ENCODE peak calls at places on chromosomes 7 and 10, in seven cellular contexts. U is endothelial cell, E is heart left ventricle, R is stomach, J is HepG2, C is AG10803, L is adrenal gland. V is an unnamed sample.

GRCh38 chr10:110859947-110860376 is 11.8 kb upstream of the PDCD4 start:
- DNase-seq in U (no peak), E (no peak), R (no peak), J (no peak), C (peak; percentile 95), L (no peak), V (no peak)

GRCh38 chr7:108442039-108442568 is 14.1 kb downstream of the NRCAM start:
- DNase-seq in U (no peak), E (no peak), R (no peak), J (no peak), C (no peak), L (no peak), V (no peak)

GRCh38 chr7:140055833-140056232 is 6.9 kb downstream of the PARP12 start:
- DNase-seq in U (no peak), E (no peak), R (no peak), J (no peak), C (no peak), L (no peak), V (no peak)

GRCh38 chr10:79102056-79102874 is 33.5 kb downstream of the ZMIZ1 start:
- DNase-seq in U (no peak), E (peak; percentile 76), R (peak; percentile 65), J (no peak), C (peak; percentile 42), L (peak; percentile 66), V (no peak)

GRCh38 chr10:123143162-123143824 is 4.6 kb upstream of the HMX2 start:
- DNase-seq in U (no peak), E (no peak), R (no peak), J (no peak), C (no peak), L (no peak), V (no peak)

GRCh38 chr10:52229271-52229931 is 84.7 kb upstream of the DKK1 start:
- DNase-seq in U (no peak), E (no peak), R (no peak), J (no peak), C (peak; percentile 3), L (no peak), V (no peak)

GRCh38 chr10:4242561-4243035 is 457.6 kb upstream of the KLF6 start:
- DNase-seq in U (no peak), E (no peak), R (no peak), J (no peak), C (peak; percentile 95), L (no peak), V (no peak)

GRCh38 chr10:73556855-73557254 is 34.3 kb downstream of the USP54 start:
- DNase-seq in U (no peak), E (no peak), R (no peak), J (no peak), C (no peak), L (no peak), V (no peak)

GRCh38 chr7:90246184-90246583 is 1.2 kb downstream of the CFAP69 start:
- DNase-seq in U (peak; percentile 10), E (no peak), R (no peak), J (no peak), C (peak; percentile 91), L (no peak), V (no peak)

GRCh38 chr10:31278279-31278941 is 40.6 kb upstream of the ZEB1 start:
- DNase-seq in U (no peak), E (no peak), R (no peak), J (no peak), C (no peak), L (no peak), V (no peak)

GRCh38 chr10:58932126-58932525 is 244.3 kb upstream of the PHYHIPL start:
- DNase-seq in U (no peak), E (no peak), R (no peak), J (no peak), C (peak; percentile 85), L (no peak), V (no peak)

GRCh38 chr7:92809397-92810241 is 26.8 kb downstream of the CDK6 start:
- DNase-seq in U (peak; percentile 24), E (peak; percentile 66), R (peak; percentile 77), J (peak; percentile 90), C (peak; percentile 94), L (peak; percentile 85), V (no peak)

GRCh38 chr7:95509199-95509598 is 23.5 kb downstream of the ASB4 start:
- DNase-seq in U (peak; percentile 40), E (no peak), R (no peak), J (peak; percentile 25), C (peak; percentile 18), L (peak; percentile 72), V (no peak)

GRCh38 chr7:27245798-27246691 is 3.4 kb downstream of the EVX1 start:
- DNase-seq in U (no peak), E (no peak), R (no peak), J (no peak), C (no peak), L (no peak), V (no peak)

GRCh38 chr7:133510326-133511055 is 257.6 kb downstream of the EXOC4 start:
- DNase-seq in U (no peak), E (no peak), R (no peak), J (no peak), C (peak; percentile 4), L (no peak), V (no peak)

GRCh38 chr10:73785721-73786511 is 510 bp downstream of the ZSWIM8 start:
- DNase-seq in U (peak; percentile 60), E (peak; percentile 35), R (peak; percentile 54), J (no peak), C (peak; percentile 50), L (no peak), V (peak; percentile 69)

GRCh38 chr10:133156674-133157579 is 3.1 kb upstream of the KNDC1 start:
- DNase-seq in U (no peak), E (no peak), R (no peak), J (no peak), C (peak; percentile 18), L (no peak), V (no peak)

GRCh38 chr7:132345030-132345429 is 231.2 kb downstream of the PLXNA4 start:
- DNase-seq in U (no peak), E (no peak), R (no peak), J (no peak), C (no peak), L (no peak), V (no peak)

GRCh38 chr10:12492016-12492415 is 142.7 kb downstream of the CAMK1D start:
- DNase-seq in U (no peak), E (no peak), R (no peak), J (no peak), C (no peak), L (no peak), V (no peak)

GRCh38 chr10:97538401-97538800 is 34.2 kb upstream of the ANKRD2 start:
- DNase-seq in U (no peak), E (no peak), R (no peak), J (no peak), C (peak; percentile 43), L (no peak), V (no peak)

GRCh38 chr7:86668315-86668714 is 24.6 kb downstream of the GRM3 start:
- DNase-seq in U (no peak), E (no peak), R (no peak), J (no peak), C (no peak), L (no peak), V (no peak)

GRCh38 chr7:149007146-149007545 is 21.2 kb downstream of the PDIA4 start:
- DNase-seq in U (no peak), E (no peak), R (no peak), J (no peak), C (no peak), L (no peak), V (no peak)

GRCh38 chr7:39741942-39742623 is 118.7 kb downstream of the RALA start:
- DNase-seq in U (peak; percentile 50), E (no peak), R (no peak), J (no peak), C (peak; percentile 34), L (no peak), V (no peak)

GRCh38 chr7:43591551-43592180 is 8.8 kb downstream of the STK17A start:
- DNase-seq in U (no peak), E (no peak), R (no peak), J (peak; percentile 31), C (peak; percentile 34), L (no peak), V (no peak)

DNA sequence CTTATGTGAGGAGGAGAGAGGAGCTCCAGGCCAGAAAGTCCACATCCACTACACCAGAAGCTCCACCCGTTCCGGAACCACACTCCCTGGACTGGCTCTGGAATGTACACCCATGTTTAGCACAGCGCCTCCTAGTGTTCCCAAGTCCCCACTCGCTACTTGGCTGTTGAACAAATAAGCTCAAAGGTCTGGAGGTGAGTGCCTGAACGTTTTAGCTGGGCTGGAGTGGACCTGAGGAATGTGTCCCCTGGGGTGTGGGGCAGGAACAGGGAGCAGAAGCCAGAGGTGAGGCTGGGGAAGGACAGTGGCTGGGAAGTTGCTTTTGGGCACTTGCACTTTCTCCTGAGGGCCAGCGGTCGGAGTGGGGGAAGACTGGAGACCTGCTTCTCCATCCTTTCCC is 164.1 kb upstream of the CDCA7L start:
- DNase-seq in U (peak; percentile 45), E (no peak), R (peak; percentile 51), J (peak; percentile 65), C (peak; percentile 40), L (peak; percentile 47), V (no peak)
- TF ChIP-seq CTCF in U (no peak), E (no peak), R (no peak), J (peak; percentile 66), C (peak; percentile 53), L (no peak), V (no peak)

GRCh38 chr7:71479231-71479630 is 347.3 kb downstream of the GALNT17 start:
- DNase-seq in U (no peak), E (no peak), R (no peak), J (no peak), C (no peak), L (no peak), V (no peak)
- TF ChIP-seq CTCF in U (no peak), E (no peak), R (no peak), J (no peak), C (no peak), L (no peak), V (no peak)

GRCh38 chr10:63110940-63111339 is 22.2 kb upstream of the NRBF2 start:
- DNase-seq in U (no peak), E (no peak), R (no peak), J (no peak), C (no peak), L (no peak), V (no peak)
- TF ChIP-seq CTCF in U (no peak), E (no peak), R (no peak), J (no peak), C (no peak), L (no peak), V (no peak)

DNA sequence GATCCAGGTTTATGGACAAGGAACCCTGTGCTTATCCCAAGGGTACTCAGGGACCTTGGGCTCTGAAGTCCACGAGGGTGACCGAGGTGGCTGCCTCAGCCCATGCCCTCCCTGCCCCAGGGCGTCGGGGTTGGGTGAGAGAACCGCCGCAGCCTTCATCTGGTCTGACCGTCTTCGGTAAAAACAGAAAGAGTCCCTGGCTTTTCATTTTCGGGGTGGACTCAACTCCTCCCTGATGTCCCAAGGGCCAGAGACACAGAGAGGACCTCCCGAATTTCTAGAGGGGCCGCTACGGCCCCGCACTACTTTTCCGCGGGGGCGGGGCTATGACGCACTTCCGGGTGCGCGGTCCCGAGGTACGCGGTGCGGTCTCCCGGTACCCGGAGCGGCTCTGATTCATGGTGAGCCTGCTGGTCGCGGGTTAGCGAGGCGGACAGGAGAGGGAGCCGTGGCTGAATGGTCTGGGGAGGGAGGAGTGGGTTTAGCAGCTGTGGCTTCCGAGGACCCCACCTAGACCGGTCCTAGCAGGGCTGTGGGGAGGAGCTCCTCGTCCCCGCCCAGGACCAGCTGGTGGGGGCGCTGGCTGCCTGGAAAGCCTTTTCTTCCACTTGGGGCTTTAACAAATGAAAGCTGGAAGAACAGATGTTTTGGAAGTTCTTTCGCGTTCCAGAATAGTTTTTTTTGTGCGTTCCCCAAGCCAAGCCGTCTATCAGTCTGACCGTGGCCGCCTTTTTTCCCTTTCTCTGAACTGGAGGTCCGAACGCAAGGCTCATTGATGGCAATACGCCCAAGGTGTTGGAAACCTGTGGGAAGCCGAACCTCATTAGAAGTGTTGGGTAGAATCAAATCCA is at the start of gene ZSCAN21:
- DNase-seq in U (peak; percentile 67), E (peak; percentile 85), R (peak; percentile 85), J (peak; percentile 75), C (peak; percentile 74), L (peak; percentile 88), V (peak; percentile 70)
- TF ChIP-seq CTCF in U (no peak), E (no peak), R (no peak), J (peak; percentile 62), C (peak; percentile 26), L (peak; percentile 9), V (no peak)